ENCODE peak calls at places on chromosomes 7 and 10, in four cellular contexts. D is upper lobe of left lung, K is left ventricle myocardium inferior, P is AG04450. T is an unnamed sample.

GRCh38 chr10:78657622-78658165 is 411.1 kb upstream of the ZMIZ1 start:
- DNase-seq in P (no peak), K (peak), D (no peak), T (peak)

GRCh38 chr7:41808541-41808940 is 105.7 kb upstream of the INHBA start:
- DNase-seq in D (no peak), P (no peak), K (no peak), T (no peak)

GRCh38 chr10:30671011-30671616 is 41.6 kb upstream of the LYZL2 start:
- DNase-seq in P (peak), D (no peak), K (no peak), T (no peak)

GRCh38 chr10:79399242-79399831 is 46.1 kb downstream of the ZCCHC24 start:
- DNase-seq in D (peak), K (peak), P (peak), T (peak)

GRCh38 chr7:158371856-158372255 is 215.8 kb downstream of the PTPRN2 start:
- DNase-seq in P (no peak), K (no peak), D (no peak), T (no peak)

GRCh38 chr10:51683031-51683830 is 16.2 kb downstream of the CSTF2T start:
- DNase-seq in K (no peak), P (no peak), D (no peak), T (no peak)

GRCh38 chr10:126242352-126243260 is 145.7 kb downstream of the ADAM12 start:
- DNase-seq in D (no peak), P (peak), K (peak), T (no peak)

GRCh38 chr10:77355844-77356243 is 281.8 kb downstream of the KCNMA1 start:
- DNase-seq in D (no peak), K (no peak), P (peak), T (no peak)

GRCh38 chr10:132471484-132471883 is 66.1 kb upstream of the INPP5A start:
- DNase-seq in D (no peak), P (no peak), K (no peak), T (no peak)

GRCh38 chr7:126339813-126340212 is 912.9 kb downstream of the GRM8 start:
- DNase-seq in D (no peak), K (no peak), P (no peak), T (no peak)

DNA sequence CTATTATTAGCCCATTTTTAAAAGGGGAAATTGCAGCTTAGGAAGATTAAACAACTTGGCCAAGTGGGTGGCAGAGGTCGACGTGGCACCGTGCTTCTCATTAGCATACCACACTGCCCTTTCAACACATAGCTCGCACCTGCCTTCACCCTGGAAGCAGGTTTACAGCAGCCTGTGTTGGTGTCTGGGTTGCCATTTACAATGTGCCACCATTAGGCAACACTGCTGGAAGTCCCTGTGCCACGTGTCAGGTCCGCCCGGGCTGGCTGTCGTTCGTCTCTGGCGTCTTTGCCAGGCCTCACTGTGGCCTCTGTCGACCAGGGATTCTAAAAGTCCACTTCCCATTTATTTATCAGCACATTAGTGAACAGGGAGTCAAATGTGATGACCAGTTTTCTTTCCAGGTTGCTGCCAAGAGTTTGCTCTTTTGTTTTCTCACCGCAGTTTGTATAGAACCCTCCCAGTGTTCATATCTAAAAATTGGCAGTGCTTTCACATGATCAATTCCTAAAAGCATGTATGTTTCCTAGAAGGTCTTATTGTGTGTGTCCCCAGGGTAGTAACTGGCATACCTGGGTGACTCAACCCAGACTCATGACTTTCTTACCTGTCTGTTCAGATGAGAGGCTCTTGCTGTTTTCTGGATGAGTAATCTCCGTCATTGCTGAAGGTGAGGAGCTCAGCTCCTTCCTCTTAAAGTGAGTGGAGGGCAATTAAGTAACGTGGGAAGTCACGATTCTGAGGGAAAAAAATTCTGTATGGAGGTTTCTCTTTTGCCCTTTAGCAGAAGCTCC is 9.2 kb downstream of the INSIG1 start:
- DNase-seq in K (no peak), D (no peak), P (no peak), T (peak)
- H3K27ac ChIP-seq in K (no peak), D (no peak), P (no peak), T (peak)

GRCh38 chr7:44218418-44219201 is 17.8 kb downstream of the YKT6 start:
- DNase-seq in D (peak), P (no peak), K (peak), T (no peak)
- H3K27ac ChIP-seq in D (no peak), P (no peak), K (no peak), T (no peak)

GRCh38 chr7:101218236-101219130 is 518 bp downstream of the ZNHIT1 start:
- DNase-seq in P (no peak), K (no peak), D (no peak), T (no peak)
- H3K27ac ChIP-seq in P (no peak), K (peak), D (peak), T (peak)

GRCh38 chr10:70497120-70497545 is 18.6 kb downstream of the PALD1 start:
- DNase-seq in P (no peak), K (no peak), D (peak), T (no peak)

GRCh38 chr10:70500339-70500738 is 21.8 kb downstream of the PALD1 start:
- DNase-seq in P (no peak), K (no peak), D (no peak), T (no peak)

GRCh38 chr10:70499829-70500167 is 21.2 kb downstream of the PALD1 start:
- DNase-seq in P (no peak), K (no peak), D (no peak), T (no peak)

GRCh38 chr10:70500812-70501301 is 22.3 kb downstream of the PALD1 start:
- DNase-seq in D (no peak), P (no peak), K (peak), T (no peak)

DNA sequence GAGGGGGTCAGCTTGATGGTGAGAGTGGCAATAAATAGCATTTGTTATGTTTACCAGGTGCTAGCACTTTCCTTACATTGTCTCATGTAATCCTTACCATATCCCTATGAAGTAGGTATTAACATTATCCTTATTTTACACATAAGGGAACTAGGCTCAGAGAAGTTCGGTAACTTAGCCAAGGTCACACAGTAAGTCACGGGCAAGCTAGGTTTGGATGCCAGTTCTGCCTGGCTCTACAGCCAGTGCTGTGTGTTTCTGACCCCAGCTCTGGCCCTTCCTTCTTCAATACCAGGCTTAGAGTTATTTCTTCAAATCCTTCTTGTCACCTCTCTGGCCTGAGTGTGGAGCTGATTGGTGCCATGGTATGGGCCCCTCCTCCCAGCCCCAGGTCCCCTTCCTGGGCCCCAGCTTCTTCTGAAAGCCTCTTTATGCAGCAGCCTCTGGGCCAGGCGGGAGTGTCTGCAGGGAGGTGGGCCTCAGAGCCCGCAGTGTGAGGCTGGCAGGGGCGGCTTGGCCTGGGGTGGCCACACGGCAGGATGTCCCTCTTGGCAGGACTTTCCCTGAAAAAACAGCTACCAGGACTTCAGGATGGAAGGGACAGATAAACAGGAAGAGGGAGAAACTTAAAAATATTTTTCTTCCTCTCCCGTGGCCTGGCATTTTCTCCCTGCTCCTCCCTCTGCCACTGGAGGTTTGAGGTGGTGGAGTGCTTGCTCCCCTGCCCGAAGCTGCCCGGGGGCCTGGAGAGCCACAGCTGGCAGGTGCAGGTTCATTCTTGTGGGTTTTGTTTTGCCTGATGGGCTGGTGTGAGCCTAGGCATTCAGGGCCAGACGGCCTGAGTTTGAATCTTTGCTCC is 20.6 kb downstream of the PALD1 start:
- DNase-seq in D (peak), P (no peak), K (no peak), T (no peak)
- H3K27ac ChIP-seq in D (peak), P (no peak), K (peak), T (peak)

GRCh38 chr10:86960003-86960862 is 1.8 kb downstream of the SNCG start:
- DNase-seq in P (no peak), D (peak), K (peak), T (no peak)
- H3K27ac ChIP-seq in P (no peak), D (peak), K (peak), T (peak)

GRCh38 chr10:6214612-6215011 is 11.9 kb downstream of the PFKFB3 start:
- DNase-seq in P (no peak), K (no peak), D (no peak), T (no peak)

GRCh38 chr10:6212806-6213205 is 10.1 kb downstream of the PFKFB3 start:
- DNase-seq in D (no peak), P (no peak), K (no peak), T (no peak)

GRCh38 chr10:6212266-6212640 is 9.5 kb downstream of the PFKFB3 start:
- DNase-seq in P (no peak), D (no peak), K (no peak), T (no peak)

GRCh38 chr10:6213908-6214307 is 11.2 kb downstream of the PFKFB3 start:
- DNase-seq in K (no peak), D (no peak), P (no peak), T (no peak)

GRCh38 chr10:6213257-6213905 is 10.6 kb downstream of the PFKFB3 start:
- DNase-seq in K (no peak), D (no peak), P (no peak), T (no peak)
- H3K27ac ChIP-seq in K (no peak), D (no peak), P (no peak), T (no peak)

GRCh38 chr7:9210114-9210513 is 776.7 kb downstream of the NXPH1 start:
- DNase-seq in D (no peak), P (no peak), K (no peak), T (no peak)

GRCh38 chr7:9201928-9202327 is 768.5 kb downstream of the NXPH1 start:
- DNase-seq in K (no peak), D (no peak), P (no peak), T (no peak)

GRCh38 chr7:9200666-9201065 is 767.3 kb downstream of the NXPH1 start:
- DNase-seq in D (no peak), P (no peak), K (no peak), T (no peak)

GRCh38 chr7:9204571-9204970 is 771.2 kb downstream of the NXPH1 start:
- DNase-seq in P (no peak), K (no peak), D (no peak), T (no peak)
- H3K27ac ChIP-seq in P (no peak), K (no peak), D (no peak), T (no peak)

GRCh38 chr7:31137234-31137633 is 85.1 kb downstream of the ADCYAP1R1 start:
- DNase-seq in D (no peak), P (no peak), K (no peak), T (no peak)
- H3K27ac ChIP-seq in D (no peak), P (no peak), K (no peak), T (no peak)

GRCh38 chr10:95791425-95791979 is 35.5 kb downstream of the ENTPD1 start:
- DNase-seq in P (no peak), D (no peak), K (no peak), T (no peak)

GRCh38 chr10:95792874-95793285 is 36.9 kb downstream of the ENTPD1 start:
- DNase-seq in D (no peak), K (no peak), P (peak), T (no peak)

GRCh38 chr10:95792211-95792780 is 36.3 kb downstream of the ENTPD1 start:
- DNase-seq in K (no peak), D (no peak), P (no peak), T (no peak)

GRCh38 chr10:95794195-95794594 is 38.2 kb downstream of the ENTPD1 start:
- DNase-seq in P (no peak), D (no peak), K (no peak), T (no peak)

DNA sequence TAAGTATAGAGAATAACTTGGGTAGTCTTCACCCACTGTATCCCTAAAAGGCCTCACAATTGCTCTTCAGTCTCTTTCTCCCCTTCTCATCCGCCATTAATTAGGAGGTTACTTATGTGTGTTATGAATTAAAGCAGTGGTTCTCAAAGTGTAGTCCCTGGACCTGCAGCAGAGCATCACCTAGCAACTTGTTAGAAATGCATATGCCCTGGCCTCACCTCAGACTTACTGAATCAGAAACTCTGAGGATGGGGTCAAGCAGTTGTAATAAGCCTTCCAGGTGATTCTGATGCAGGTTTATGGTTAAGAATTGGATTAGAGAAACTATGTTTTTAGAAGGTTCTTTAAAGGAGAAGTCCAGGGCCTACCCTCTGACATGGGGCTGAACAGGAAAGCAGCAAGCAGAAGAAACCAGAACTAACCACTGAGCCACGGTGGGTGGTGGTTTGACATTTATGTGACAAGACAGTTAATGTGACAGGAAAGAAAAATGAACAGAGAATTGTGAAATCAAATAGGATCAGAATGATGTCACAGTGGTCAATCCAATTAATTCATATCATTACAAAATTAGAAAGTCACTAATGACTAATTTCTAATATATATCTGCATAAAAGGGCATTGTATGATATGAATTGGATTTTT is 37.6 kb downstream of the ENTPD1 start:
- DNase-seq in D (no peak), K (no peak), P (no peak), T (no peak)
- H3K27ac ChIP-seq in D (peak), K (peak), P (no peak), T (peak)

T was measured in stomach.